ENCODE peak calls at places on chromosomes 2 and 18, in eight cellular contexts. One of them, this sample, is unnamed.

GRCh38 chr2:31318360-31319336 is 84.7 kb downstream of the EHD3 start:
- DNase-seq in pons: no peak
- DNase-seq in WTC11: no peak
- DNase-seq in stimulated activated CD8-positive, alpha-beta memory T cell treated with anti-CD3 and anti-CD28 coated beads, Interleukin-15, amount 100 ng/mL, for 24 hours: no peak
- DNase-seq in MV-4-11: peak
- DNase-seq in NCI-H69: no peak
- DNase-seq in activated CD4-positive, CD25-positive, alpha-beta regulatory T cell: no peak
- DNase-seq in naive thymus-derived CD4-positive, alpha-beta T cell: no peak
- DNase-seq in this sample: peak

GRCh38 chr2:231890896-231891513 is 35.2 kb downstream of the NPPC start:
- DNase-seq in activated CD4-positive, CD25-positive, alpha-beta regulatory T cell: no peak
- DNase-seq in WTC11: no peak
- DNase-seq in NCI-H69: peak
- DNase-seq in MV-4-11: peak
- DNase-seq in naive thymus-derived CD4-positive, alpha-beta T cell: no peak
- DNase-seq in pons: no peak
- DNase-seq in stimulated activated CD8-positive, alpha-beta memory T cell treated with anti-CD3 and anti-CD28 coated beads, Interleukin-15, amount 100 ng/mL, for 24 hours: no peak
- DNase-seq in this sample: no peak

GRCh38 chr18:45837283-45838070 is 12.0 kb downstream of the SIGLEC15 start:
- DNase-seq in activated CD4-positive, CD25-positive, alpha-beta regulatory T cell: peak
- DNase-seq in WTC11: peak
- DNase-seq in pons: no peak
- DNase-seq in MV-4-11: peak
- DNase-seq in naive thymus-derived CD4-positive, alpha-beta T cell: peak
- DNase-seq in stimulated activated CD8-positive, alpha-beta memory T cell treated with anti-CD3 and anti-CD28 coated beads, Interleukin-15, amount 100 ng/mL, for 24 hours: no peak
- DNase-seq in NCI-H69: peak
- DNase-seq in this sample: peak

GRCh38 chr18:34098109-34098508 is 126.6 kb downstream of the NOL4 start:
- DNase-seq in NCI-H69: peak
- DNase-seq in naive thymus-derived CD4-positive, alpha-beta T cell: no peak
- DNase-seq in stimulated activated CD8-positive, alpha-beta memory T cell treated with anti-CD3 and anti-CD28 coated beads, Interleukin-15, amount 100 ng/mL, for 24 hours: no peak
- DNase-seq in activated CD4-positive, CD25-positive, alpha-beta regulatory T cell: no peak
- DNase-seq in MV-4-11: no peak
- DNase-seq in pons: no peak
- DNase-seq in WTC11: no peak
- DNase-seq in this sample: no peak

GRCh38 chr18:28766027-28766426 is 589.1 kb upstream of the CDH2 start:
- DNase-seq in MV-4-11: no peak
- DNase-seq in activated CD4-positive, CD25-positive, alpha-beta regulatory T cell: no peak
- DNase-seq in WTC11: no peak
- DNase-seq in pons: no peak
- DNase-seq in stimulated activated CD8-positive, alpha-beta memory T cell treated with anti-CD3 and anti-CD28 coated beads, Interleukin-15, amount 100 ng/mL, for 24 hours: no peak
- DNase-seq in NCI-H69: no peak
- DNase-seq in naive thymus-derived CD4-positive, alpha-beta T cell: no peak
- DNase-seq in this sample: peak

GRCh38 chr2:137969418-137969765 is 5.1 kb downstream of the HNMT start:
- DNase-seq in MV-4-11: peak
- DNase-seq in naive thymus-derived CD4-positive, alpha-beta T cell: no peak
- DNase-seq in stimulated activated CD8-positive, alpha-beta memory T cell treated with anti-CD3 and anti-CD28 coated beads, Interleukin-15, amount 100 ng/mL, for 24 hours: no peak
- DNase-seq in NCI-H69: peak
- DNase-seq in WTC11: no peak
- DNase-seq in pons: peak
- DNase-seq in activated CD4-positive, CD25-positive, alpha-beta regulatory T cell: no peak
- DNase-seq in this sample: peak

GRCh38 chr18:31010601-31011000 is 31.9 kb downstream of the DSC3 start:
- DNase-seq in NCI-H69: no peak
- DNase-seq in WTC11: no peak
- DNase-seq in activated CD4-positive, CD25-positive, alpha-beta regulatory T cell: no peak
- DNase-seq in pons: no peak
- DNase-seq in naive thymus-derived CD4-positive, alpha-beta T cell: no peak
- DNase-seq in stimulated activated CD8-positive, alpha-beta memory T cell treated with anti-CD3 and anti-CD28 coated beads, Interleukin-15, amount 100 ng/mL, for 24 hours: no peak
- DNase-seq in MV-4-11: no peak
- DNase-seq in this sample: no peak

GRCh38 chr2:236120006-236120740 is 48.0 kb downstream of the GBX2 start:
- DNase-seq in pons: no peak
- DNase-seq in naive thymus-derived CD4-positive, alpha-beta T cell: no peak
- DNase-seq in activated CD4-positive, CD25-positive, alpha-beta regulatory T cell: no peak
- DNase-seq in WTC11: no peak
- DNase-seq in NCI-H69: no peak
- DNase-seq in MV-4-11: no peak
- DNase-seq in stimulated activated CD8-positive, alpha-beta memory T cell treated with anti-CD3 and anti-CD28 coated beads, Interleukin-15, amount 100 ng/mL, for 24 hours: no peak
- DNase-seq in this sample: no peak

GRCh38 chr18:60446821-60447220 is 74.2 kb upstream of the MC4R start:
- DNase-seq in WTC11: no peak
- DNase-seq in naive thymus-derived CD4-positive, alpha-beta T cell: no peak
- DNase-seq in activated CD4-positive, CD25-positive, alpha-beta regulatory T cell: no peak
- DNase-seq in MV-4-11: no peak
- DNase-seq in NCI-H69: peak
- DNase-seq in pons: no peak
- DNase-seq in stimulated activated CD8-positive, alpha-beta memory T cell treated with anti-CD3 and anti-CD28 coated beads, Interleukin-15, amount 100 ng/mL, for 24 hours: no peak
- DNase-seq in this sample: peak